ENCODE peak calls at places on chromosomes 11 and 22, in seven cellular contexts. M is heart left ventricle, V is right atrium auricular region, N is left ventricle myocardium inferior, B is body of pancreas, G is GM23338, R is uterus. D is an unnamed sample.

GRCh38 chr11:3202759-3203158 is 15.9 kb downstream of the MRGPRG start:
- DNase-seq in M (no peak), V (no peak), N (peak; percentile 11), B (peak; percentile 1), G (no peak), R (no peak), D (no peak)

GRCh38 chr11:98734686-98735085 is 286.1 kb upstream of the CNTN5 start:
- DNase-seq in M (no peak), V (no peak), N (no peak), B (no peak), G (no peak), R (no peak), D (no peak)

GRCh38 chr11:12871251-12871650 is 137.9 kb upstream of the RASSF10 start:
- DNase-seq in M (no peak), V (no peak), N (no peak), B (no peak), G (no peak), R (no peak), D (no peak)

GRCh38 chr22:44622147-44622427 is 79.9 kb upstream of the PRR5 start:
- DNase-seq in M (no peak), V (no peak), N (no peak), B (peak; percentile 29), G (no peak), R (no peak), D (no peak)

GRCh38 chr22:35307892-35308291 is 8.2 kb downstream of the TOM1 start:
- DNase-seq in M (no peak), V (no peak), N (no peak), B (no peak), G (no peak), R (no peak), D (no peak)

GRCh38 chr11:57432714-57433163 is 5.8 kb upstream of the SLC43A3 start:
- DNase-seq in M (no peak), V (no peak), N (no peak), B (no peak), G (no peak), R (no peak), D (no peak)

GRCh38 chr11:7552666-7553065 is 38.9 kb downstream of the PPFIBP2 start:
- DNase-seq in M (no peak), V (no peak), N (no peak), B (no peak), G (no peak), R (no peak), D (no peak)

GRCh38 chr11:43269229-43269928 is 42.4 kb upstream of the API5 start:
- DNase-seq in M (peak; percentile 47), V (no peak), N (peak; percentile 38), B (no peak), G (peak; percentile 27), R (no peak), D (no peak)

GRCh38 chr22:29663230-29663826 is 56.5 kb upstream of the CABP7 start:
- DNase-seq in M (no peak), V (no peak), N (no peak), B (no peak), G (no peak), R (no peak), D (no peak)

GRCh38 chr11:12800032-12800671 is 125.9 kb downstream of the TEAD1 start:
- DNase-seq in M (no peak), V (no peak), N (no peak), B (peak; percentile 72), G (peak; percentile 46), R (no peak), D (peak; percentile 77)

GRCh38 chr11:34512810-34513673 is 552 bp downstream of the ELF5 start:
- DNase-seq in M (peak; percentile 39), V (no peak), N (peak; percentile 29), B (peak; percentile 77), G (peak; percentile 88), R (no peak), D (peak; percentile 75)

GRCh38 chr11:6531267-6531752 is 34.2 kb downstream of the DNHD1 start:
- DNase-seq in M (no peak), V (no peak), N (no peak), B (no peak), G (peak; percentile 68), R (no peak), D (peak; percentile 55)

GRCh38 chr11:92675303-92675702 is 294.1 kb upstream of the MTNR1B start:
- DNase-seq in M (no peak), V (no peak), N (no peak), B (no peak), G (no peak), R (no peak), D (no peak)

GRCh38 chr11:123135863-123136446 is 59.1 kb downstream of the CLMP start:
- DNase-seq in M (peak; percentile 36), V (peak; percentile 71), N (no peak), B (no peak), G (no peak), R (no peak), D (no peak)

GRCh38 chr11:12318791-12319733 is 58.3 kb upstream of the PARVA start:
- DNase-seq in M (no peak), V (no peak), N (no peak), B (no peak), G (peak; percentile 9), R (peak; percentile 52), D (no peak)

GRCh38 chr11:34263462-34264186 is 94.2 kb downstream of the ABTB2 start:
- DNase-seq in M (peak; percentile 81), V (peak; percentile 71), N (peak; percentile 50), B (peak; percentile 92), G (no peak), R (peak; percentile 82), D (peak; percentile 65)

GRCh38 chr22:43168416-43169309 is 17.3 kb downstream of the TSPO start:
- DNase-seq in M (no peak), V (no peak), N (peak; percentile 17), B (no peak), G (no peak), R (no peak), D (no peak)

GRCh38 chr22:43170131-43170480 is 16.8 kb downstream of the TTLL12 start:
- DNase-seq in M (no peak), V (no peak), N (no peak), B (no peak), G (no peak), R (no peak), D (no peak)

GRCh38 chr22:43171607-43172006 is 15.3 kb downstream of the TTLL12 start:
- DNase-seq in M (no peak), V (no peak), N (no peak), B (no peak), G (no peak), R (no peak), D (no peak)

GRCh38 chr22:43171019-43171491 is 15.9 kb downstream of the TTLL12 start:
- DNase-seq in M (no peak), V (no peak), N (no peak), B (no peak), G (no peak), R (no peak), D (no peak)

GRCh38 chr22:43169310-43170130 is 17.4 kb downstream of the TTLL12 start:
- DNase-seq in M (no peak), V (no peak), N (no peak), B (no peak), G (no peak), R (no peak), D (no peak)
- H3K36me3 ChIP-seq in M (peaks cover 60% of the 10 kb centered on the region), V (peaks cover 32% of the 10 kb centered on the region), N (peaks cover 59% of the 10 kb centered on the region), B (peaks cover 9% of the 10 kb centered on the region), G (peaks cover 13% of the 10 kb centered on the region), R (no peaks in the 10 kb centered on the region), D (peaks cover 3% of the 10 kb centered on the region)

DNA sequence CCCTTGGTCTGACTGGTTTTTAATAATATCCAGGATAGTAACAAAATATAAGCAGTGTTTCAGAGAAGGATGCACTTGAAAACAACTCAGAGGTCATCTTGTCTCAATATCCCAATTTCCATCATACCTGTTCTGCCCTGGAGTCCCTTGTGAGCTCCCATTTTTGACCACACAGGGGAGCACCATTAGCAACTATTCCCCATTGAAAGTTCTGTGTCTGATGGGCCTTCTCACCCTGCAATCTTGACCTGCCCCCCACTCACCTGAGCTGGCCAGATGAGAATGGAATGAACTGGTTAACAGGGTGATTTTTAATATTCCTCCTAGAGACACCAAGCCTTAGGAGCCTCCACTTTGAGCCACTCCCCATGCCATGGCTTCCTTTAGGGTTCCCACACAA is 3.8 kb upstream of the CAPN5 start:
- DNase-seq in M (no peak), V (no peak), N (no peak), B (no peak), G (peak; percentile 40), R (no peak), D (no peak)
- TF ChIP-seq CTCF in M (no peak), V (no peak), N (no peak), B (no peak), G (peak; percentile 29), R (no peak), D (peak; percentile 40)

DNA sequence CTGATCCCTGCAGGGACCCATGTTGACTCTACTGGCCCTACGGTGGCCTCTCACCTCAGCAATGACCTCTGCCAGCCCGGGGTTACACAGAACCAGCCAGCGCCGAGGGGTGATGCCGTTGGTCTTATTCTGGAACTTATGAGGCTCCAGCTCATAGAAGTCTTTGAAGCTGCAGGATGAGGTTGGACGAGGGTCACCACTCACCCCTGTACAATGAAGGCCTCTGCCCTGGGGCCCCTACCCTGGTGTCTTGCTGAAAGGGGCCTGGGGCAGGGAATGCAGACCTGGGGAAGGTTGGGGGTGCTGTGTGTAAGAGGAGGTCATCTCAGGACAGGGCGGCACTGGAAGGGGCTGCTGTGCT is 6.8 kb downstream of the PYGM start:
- DNase-seq in M (no peak), V (no peak), N (no peak), B (no peak), G (no peak), R (no peak), D (no peak)
- H3K4me3 ChIP-seq in M (no peak overlapping the region), V (no peak overlapping the region), N (no peak overlapping the region), B (no peak overlapping the region), G (no peak overlapping the region), R (no peak overlapping the region), D (no peak overlapping the region)

GRCh38 chr22:46110215-46110614 is 40.1 kb upstream of the PPARA start:
- DNase-seq in M (peak; percentile 59), V (no peak), N (no peak), B (peak; percentile 59), G (no peak), R (peak; percentile 75), D (no peak)

GRCh38 chr22:46113910-46114517 is 36.3 kb upstream of the PPARA start:
- DNase-seq in M (peak; percentile 63), V (no peak), N (peak; percentile 66), B (peak; percentile 36), G (no peak), R (peak; percentile 60), D (no peak)

GRCh38 chr22:46111645-46112306 is 38.5 kb upstream of the PPARA start:
- DNase-seq in M (no peak), V (no peak), N (no peak), B (peak; percentile 40), G (peak; percentile 44), R (peak; percentile 55), D (no peak)

GRCh38 chr22:46113110-46113909 is 37.0 kb upstream of the PPARA start:
- DNase-seq in M (no peak), V (no peak), N (no peak), B (no peak), G (no peak), R (peak; percentile 41), D (no peak)

GRCh38 chr22:46112405-46112804 is 37.9 kb upstream of the PPARA start:
- DNase-seq in M (no peak), V (no peak), N (no peak), B (peak; percentile 19), G (no peak), R (no peak), D (no peak)
- H3K36me3 ChIP-seq in M (peaks cover 38% of the 10 kb centered on the region), V (peaks cover 43% of the 10 kb centered on the region), N (peaks cover 39% of the 10 kb centered on the region), B (peaks cover 9% of the 10 kb centered on the region), G (no peaks in the 10 kb centered on the region), R (no peaks in the 10 kb centered on the region), D (no peaks in the 10 kb centered on the region)

D was measured in Caco-2.